ENCODE peak calls at places on chromosomes 4 and X, in four cellular contexts. One of them, this sample, is unnamed.

GRCh38 chrX:153307546-153308175 is 13.9 kb downstream of the PNMA6F start:
- DNase-seq in endothelial cell: no peak
- DNase-seq in dorsolateral prefrontal cortex: no peak
- DNase-seq in tibial nerve: no peak
- DNase-seq in this sample: no peak

GRCh38 chr4:1691737-1692373 is 7.7 kb upstream of the FAM53A start:
- DNase-seq in tibial nerve: no peak
- DNase-seq in dorsolateral prefrontal cortex: no peak
- DNase-seq in endothelial cell: no peak
- DNase-seq in this sample: no peak

GRCh38 chrX:24339911-24340310 is 20.5 kb upstream of the SUPT20HL1 start:
- DNase-seq in endothelial cell: no peak
- DNase-seq in tibial nerve: no peak
- DNase-seq in dorsolateral prefrontal cortex: no peak
- DNase-seq in this sample: no peak

GRCh38 chr4:96097693-96098092 is 257.8 kb downstream of the PDHA2 start:
- DNase-seq in tibial nerve: no peak
- DNase-seq in endothelial cell: no peak
- DNase-seq in dorsolateral prefrontal cortex: no peak
- DNase-seq in this sample: no peak

GRCh38 chr4:14294611-14295010 is 667.1 kb upstream of the BOD1L1 start:
- DNase-seq in tibial nerve: no peak
- DNase-seq in dorsolateral prefrontal cortex: no peak
- DNase-seq in endothelial cell: no peak
- DNase-seq in this sample: no peak

GRCh38 chrX:13090261-13091110 is 46.1 kb upstream of the FAM9C start:
- DNase-seq in tibial nerve: no peak
- DNase-seq in endothelial cell: no peak
- DNase-seq in dorsolateral prefrontal cortex: no peak
- DNase-seq in this sample: no peak

GRCh38 chr4:2934077-2934812 is 29.0 kb downstream of the NOP14 start:
- DNase-seq in dorsolateral prefrontal cortex: no peak
- DNase-seq in tibial nerve: peak
- DNase-seq in endothelial cell: peak
- DNase-seq in this sample: no peak

GRCh38 chrX:104987063-104987462 is 233.4 kb downstream of the TEX13A start:
- DNase-seq in dorsolateral prefrontal cortex: no peak
- DNase-seq in tibial nerve: no peak
- DNase-seq in endothelial cell: no peak
- DNase-seq in this sample: no peak

DNA sequence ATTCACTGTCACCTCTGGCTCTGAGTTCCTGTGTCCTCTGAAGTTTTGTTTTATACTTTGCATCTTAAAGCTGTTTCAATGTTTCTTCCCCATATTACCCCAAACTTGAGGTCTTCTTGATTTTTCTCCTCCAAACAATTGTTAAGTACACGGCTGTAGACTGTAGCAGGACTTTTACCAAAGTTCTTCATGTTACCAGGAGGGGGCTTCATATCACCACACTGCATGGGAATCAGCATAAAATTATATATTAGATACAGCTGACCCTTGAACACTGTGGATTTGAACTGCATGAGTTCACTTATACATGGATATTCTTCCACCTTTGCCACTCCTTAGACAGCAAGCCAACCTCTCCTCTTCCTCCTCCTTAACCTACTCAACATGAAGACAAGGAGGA is 56.6 kb downstream of the SPATA18 start:
- DNase-seq in endothelial cell: no peak
- DNase-seq in tibial nerve: no peak
- DNase-seq in dorsolateral prefrontal cortex: no peak
- DNase-seq in this sample: no peak
- TF ChIP-seq CTCF in endothelial cell: peak
- TF ChIP-seq CTCF in tibial nerve: no peak
- TF ChIP-seq CTCF in dorsolateral prefrontal cortex: no peak
- TF ChIP-seq CTCF in this sample: peak

GRCh38 chr4:145935253-145936141 is 3.1 kb downstream of the ZNF827 start:
- DNase-seq in dorsolateral prefrontal cortex: no peak
- DNase-seq in endothelial cell: peak
- DNase-seq in tibial nerve: no peak
- DNase-seq in this sample: no peak
- TF ChIP-seq CTCF in dorsolateral prefrontal cortex: no peak
- TF ChIP-seq CTCF in endothelial cell: no peak
- TF ChIP-seq CTCF in tibial nerve: no peak
- TF ChIP-seq CTCF in this sample: no peak

GRCh38 chrX:136028383-136028984 is 43.2 kb downstream of the SLC9A6 start:
- DNase-seq in dorsolateral prefrontal cortex: no peak
- DNase-seq in endothelial cell: no peak
- DNase-seq in tibial nerve: no peak
- DNase-seq in this sample: peak
- TF ChIP-seq CTCF in dorsolateral prefrontal cortex: peak
- TF ChIP-seq CTCF in endothelial cell: peak
- TF ChIP-seq CTCF in tibial nerve: peak
- TF ChIP-seq CTCF in this sample: peak

DNA sequence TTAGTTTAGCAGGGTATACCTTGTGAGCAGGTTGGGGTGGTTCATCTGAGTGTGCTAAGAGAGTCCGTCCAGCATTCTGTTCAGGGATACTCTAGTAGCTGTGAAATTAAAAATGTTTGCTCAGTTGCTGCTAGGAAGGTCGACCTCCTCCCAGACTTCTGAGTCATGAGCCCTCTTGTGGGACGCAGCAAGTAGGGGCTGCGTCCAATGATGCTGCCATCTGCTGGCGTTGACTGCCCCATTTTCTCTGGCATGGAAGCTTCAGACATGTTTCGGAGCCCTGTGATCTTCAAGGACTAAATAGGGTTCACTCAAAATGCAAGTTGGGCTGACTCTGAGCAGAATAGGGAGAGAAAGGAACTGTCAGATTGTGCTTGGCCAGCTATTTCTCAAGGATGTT is 201.0 kb upstream of the ARSJ start:
- DNase-seq in dorsolateral prefrontal cortex: no peak
- DNase-seq in tibial nerve: no peak
- DNase-seq in endothelial cell: peak
- DNase-seq in this sample: peak
- TF ChIP-seq CTCF in dorsolateral prefrontal cortex: peak
- TF ChIP-seq CTCF in tibial nerve: peak
- TF ChIP-seq CTCF in endothelial cell: no peak
- TF ChIP-seq CTCF in this sample: peak

GRCh38 chrX:1749499-1749898 is 134.6 kb downstream of the ASMT start:
- DNase-seq in dorsolateral prefrontal cortex: no peak
- DNase-seq in endothelial cell: no peak
- DNase-seq in tibial nerve: no peak
- DNase-seq in this sample: no peak
- TF ChIP-seq CTCF in dorsolateral prefrontal cortex: no peak
- TF ChIP-seq CTCF in endothelial cell: no peak
- TF ChIP-seq CTCF in tibial nerve: no peak
- TF ChIP-seq CTCF in this sample: no peak

GRCh38 chr4:6427439-6428090 is 44.8 kb downstream of the PPP2R2C start:
- DNase-seq in endothelial cell: no peak
- DNase-seq in tibial nerve: no peak
- DNase-seq in dorsolateral prefrontal cortex: no peak
- DNase-seq in this sample: no peak
- TF ChIP-seq CTCF in endothelial cell: no peak
- TF ChIP-seq CTCF in tibial nerve: no peak
- TF ChIP-seq CTCF in dorsolateral prefrontal cortex: no peak
- TF ChIP-seq CTCF in this sample: no peak